ENCODE peak calls at places on chromosomes 2 and 18, in six cellular contexts. V is PC-3, A is fibroblast of lung, E is HCT116, U is OCI-LY7, H is GM23338. N is an unnamed sample.

GRCh38 chr2:241940329-241940728 is 70.8 kb downstream of the RTP5 start:
- DNase-seq in V (no peak), A (no peak), E (peak; percentile 8), U (peak; percentile 19), H (peak; percentile 66), N (no peak)

GRCh38 chr2:88545118-88545517 is 82.1 kb downstream of the EIF2AK3 start:
- DNase-seq in V (peak; percentile 70), A (no peak), E (peak; percentile 81), U (peak; percentile 41), H (peak; percentile 85), N (no peak)

GRCh38 chr2:161913865-161914264 is 160.2 kb downstream of the DPP4 start:
- DNase-seq in V (peak; percentile 70), A (peak; percentile 46), E (peak; percentile 21), U (no peak), H (no peak), N (no peak)

GRCh38 chr2:53740170-53740569 is 27.4 kb upstream of the CHAC2 start:
- DNase-seq in V (peak; percentile 49), A (peak; percentile 66), E (peak; percentile 1), U (no peak), H (peak; percentile 27), N (peak; percentile 19)

GRCh38 chr2:176455865-176456291 is 186.6 kb downstream of the MTX2 start:
- DNase-seq in V (no peak), A (peak; percentile 54), E (no peak), U (no peak), H (peak; percentile 41), N (peak; percentile 33)

GRCh38 chr2:40489678-40489960 is 37.7 kb upstream of the SLC8A1 start:
- DNase-seq in V (no peak), A (no peak), E (no peak), U (no peak), H (no peak), N (no peak)

GRCh38 chr2:197710424-197711042 is 5.4 kb downstream of the MARS2 start:
- DNase-seq in V (no peak), A (no peak), E (no peak), U (peak; percentile 37), H (no peak), N (no peak)

GRCh38 chr2:27804146-27804545 is 32.6 kb downstream of the MRPL33 start:
- DNase-seq in V (no peak), A (peak; percentile 31), E (no peak), U (no peak), H (no peak), N (no peak)

GRCh38 chr18:76425299-76426101 is 69.5 kb downstream of the ZNF516 start:
- DNase-seq in V (no peak), A (peak; percentile 42), E (no peak), U (no peak), H (peak; percentile 65), N (no peak)

GRCh38 chr2:47323009-47323821 is 79.7 kb upstream of the MSH2 start:
- DNase-seq in V (peak; percentile 87), A (peak; percentile 69), E (peak; percentile 57), U (peak; percentile 70), H (peak; percentile 91), N (peak; percentile 86)

GRCh38 chr18:61322265-61322873 is 10.9 kb upstream of the CDH20 start:
- DNase-seq in V (peak; percentile 66), A (peak; percentile 54), E (peak; percentile 27), U (peak; percentile 33), H (peak; percentile 85), N (peak; percentile 83)

GRCh38 chr2:60794271-60794863 is 38.3 kb downstream of the PAPOLG start:
- DNase-seq in V (peak; percentile 45), A (peak; percentile 46), E (no peak), U (peak; percentile 64), H (peak; percentile 42), N (no peak)

GRCh38 chr2:524442-524841 is 152.8 kb downstream of the TMEM18 start:
- DNase-seq in V (peak; percentile 49), A (no peak), E (no peak), U (no peak), H (no peak), N (no peak)

GRCh38 chr18:32373505-32373904 is 97.2 kb downstream of the GAREM1 start:
- DNase-seq in V (no peak), A (no peak), E (no peak), U (no peak), H (no peak), N (no peak)

GRCh38 chr2:78411284-78411683 is 614.2 kb upstream of the REG3G start:
- DNase-seq in V (no peak), A (no peak), E (no peak), U (no peak), H (no peak), N (no peak)

GRCh38 chr2:136305517-136306192 is 187.7 kb upstream of the CXCR4 start:
- DNase-seq in V (no peak), A (no peak), E (no peak), U (no peak), H (no peak), N (no peak)

GRCh38 chr2:55618649-55619055 is 1.2 kb upstream of the PPP4R3B start:
- DNase-seq in V (peak; percentile 64), A (peak; percentile 65), E (peak; percentile 54), U (peak; percentile 75), H (peak; percentile 73), N (peak; percentile 54)

GRCh38 chr2:10326707-10327594 is 24.2 kb downstream of the HPCAL1 start:
- DNase-seq in V (no peak), A (peak; percentile 17), E (no peak), U (peak; percentile 39), H (no peak), N (no peak)

GRCh38 chr2:203687161-203687560 is 19.3 kb upstream of the CD28 start:
- DNase-seq in V (no peak), A (no peak), E (no peak), U (no peak), H (no peak), N (peak; percentile 17)

GRCh38 chr2:73333564-73333963 is 40.2 kb upstream of the EGR4 start:
- DNase-seq in V (no peak), A (no peak), E (no peak), U (no peak), H (no peak), N (no peak)

GRCh38 chr2:224722250-224722649 is 6.1 kb upstream of the CCDC195 start:
- DNase-seq in V (no peak), A (no peak), E (no peak), U (no peak), H (no peak), N (no peak)

GRCh38 chr18:48529796-48530195 is 9.0 kb upstream of the CTIF start:
- DNase-seq in V (peak; percentile 39), A (peak; percentile 45), E (no peak), U (no peak), H (no peak), N (no peak)

GRCh38 chr18:25669741-25670140 is 317.8 kb upstream of the ZNF521 start:
- DNase-seq in V (no peak), A (peak; percentile 12), E (no peak), U (no peak), H (peak; percentile 43), N (no peak)

GRCh38 chr2:150027164-150027563 is 439.6 kb upstream of the MMADHC start:
- DNase-seq in V (no peak), A (no peak), E (no peak), U (no peak), H (no peak), N (no peak)

GRCh38 chr2:216426938-216427337 is 14.7 kb downstream of the SMARCAL1 start:
- DNase-seq in V (peak; percentile 82), A (peak; percentile 18), E (no peak), U (no peak), H (no peak), N (no peak)

DNA sequence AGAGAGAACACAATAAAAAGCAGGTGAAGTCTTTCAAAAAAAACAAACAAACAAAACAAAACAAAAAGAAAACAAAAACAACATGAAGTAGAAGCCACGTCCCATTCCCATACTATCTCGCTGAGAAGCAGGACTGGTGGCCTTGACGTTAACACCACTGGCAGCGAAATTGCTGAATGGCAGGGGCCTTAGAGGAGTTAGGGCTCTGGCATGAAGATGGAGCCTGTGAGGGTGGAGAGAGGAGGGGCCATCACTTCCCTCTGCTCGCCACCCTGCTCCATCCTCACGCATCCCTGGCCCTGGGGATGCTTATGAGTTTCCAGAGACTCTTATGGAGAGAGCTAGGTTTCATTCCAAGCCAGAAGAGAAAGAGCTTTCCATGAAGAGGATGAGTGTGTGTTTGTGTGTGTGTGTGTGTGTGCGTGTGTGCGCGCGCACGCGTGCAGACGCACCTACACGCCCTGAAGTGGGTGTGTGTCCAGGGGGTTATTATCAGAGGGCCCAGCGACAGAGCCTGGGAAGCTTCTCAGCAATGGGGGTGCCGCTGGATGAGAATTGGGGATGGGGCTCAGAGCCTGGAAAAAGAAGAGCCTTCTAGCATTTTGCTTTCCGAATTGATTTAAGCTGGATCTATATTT is 20.4 kb upstream of the IMPA2 start:
- DNase-seq in V (no peak), A (no peak), E (no peak), U (no peak), H (peak; percentile 40), N (no peak)
- TF ChIP-seq CTCF in V (no peak), A (no peak), E (no peak), U (no peak), H (no peak), N (no peak)

GRCh38 chr18:6743988-6744387 is 14.5 kb downstream of the ARHGAP28 start:
- DNase-seq in V (no peak), A (no peak), E (no peak), U (no peak), H (no peak), N (no peak)

GRCh38 chr18:6744816-6745455 is 15.4 kb downstream of the ARHGAP28 start:
- DNase-seq in V (no peak), A (no peak), E (no peak), U (no peak), H (no peak), N (no peak)

GRCh38 chr18:6737833-6738232 is 8.3 kb downstream of the ARHGAP28 start:
- DNase-seq in V (peak; percentile 11), A (no peak), E (no peak), U (no peak), H (no peak), N (no peak)

GRCh38 chr18:6741786-6742185 is 12.3 kb downstream of the ARHGAP28 start:
- DNase-seq in V (no peak), A (no peak), E (no peak), U (no peak), H (no peak), N (no peak)

GRCh38 chr18:6741290-6741689 is 11.8 kb downstream of the ARHGAP28 start:
- DNase-seq in V (peak; percentile 91), A (peak; percentile 100), E (no peak), U (no peak), H (no peak), N (peak; percentile 73)
- H3K27ac ChIP-seq in V (peak overlapping the region; percentile 73), A (peak overlapping the region; percentile 44), E (no peak overlapping the region), U (no peak overlapping the region), H (no peak overlapping the region), N (peak overlapping the region; percentile 88)

GRCh38 chr2:74420006-74420405 is 1.4 kb downstream of the C2orf81 start:
- DNase-seq in V (no peak), A (no peak), E (no peak), U (no peak), H (no peak), N (no peak)
- H4K20me1 ChIP-seq in V (no peaks in the 10 kb centered on the region), A (no peaks in the 10 kb centered on the region), E (no peaks in the 10 kb centered on the region), U (no peaks in the 10 kb centered on the region), H (no peaks in the 10 kb centered on the region), N (no peaks in the 10 kb centered on the region)

GRCh38 chr2:164479460-164479859 is 141.8 kb downstream of the GRB14 start:
- DNase-seq in V (peak; percentile 40), A (peak; percentile 41), E (peak; percentile 27), U (no peak), H (peak; percentile 72), N (peak; percentile 47)
- TF ChIP-seq CTCF in V (peak; percentile 71), A (peak; percentile 45), E (peak; percentile 53), U (peak; percentile 51), H (peak; percentile 84), N (peak; percentile 64)

N was measured in hepatocyte.